ENCODE peak calls at places on chromosomes 16 and 17, in four cellular contexts. One of them, this sample, is unnamed.

GRCh38 chr17:21186399-21187187 is 27.4 kb downstream of the TMEM11 start:
- DNase-seq in A549: no peak
- DNase-seq in K562: no peak
- DNase-seq in HepG2: no peak
- DNase-seq in this sample: no peak

GRCh38 chr16:68490829-68491575 is 42.7 kb upstream of the SMPD3 start:
- DNase-seq in K562: no peak
- DNase-seq in HepG2: no peak
- DNase-seq in A549: peak
- DNase-seq in this sample: no peak

GRCh38 chr16:27164280-27164837 is 39.0 kb upstream of the KDM8 start:
- DNase-seq in A549: no peak
- DNase-seq in HepG2: no peak
- DNase-seq in K562: no peak
- DNase-seq in this sample: no peak

GRCh38 chr16:89775223-89775622 is 41.2 kb downstream of the FANCA start:
- DNase-seq in HepG2: no peak
- DNase-seq in K562: no peak
- DNase-seq in A549: no peak
- DNase-seq in this sample: no peak

GRCh38 chr16:30602595-30603277 is 7.5 kb downstream of the ZNF689 start:
- DNase-seq in K562: no peak
- DNase-seq in HepG2: no peak
- DNase-seq in A549: no peak
- DNase-seq in this sample: no peak

GRCh38 chr17:38800237-38800760 is 943 bp upstream of the PIP4K2B start:
- DNase-seq in K562: no peak
- DNase-seq in HepG2: no peak
- DNase-seq in A549: no peak
- DNase-seq in this sample: no peak

GRCh38 chr16:80323808-80324195 is 217.0 kb upstream of the DYNLRB2 start:
- DNase-seq in HepG2: no peak
- DNase-seq in A549: no peak
- DNase-seq in K562: no peak
- DNase-seq in this sample: no peak

GRCh38 chr17:61848247-61848646 is 15.1 kb downstream of the BRIP1 start:
- DNase-seq in K562: no peak
- DNase-seq in HepG2: no peak
- DNase-seq in A549: no peak
- DNase-seq in this sample: no peak

GRCh38 chr17:27319536-27320221 is 25.8 kb downstream of the WSB1 start:
- DNase-seq in A549: no peak
- DNase-seq in HepG2: no peak
- DNase-seq in K562: no peak
- DNase-seq in this sample: peak

GRCh38 chr16:3578610-3579551 is 1.7 kb upstream of the NLRC3 start:
- DNase-seq in A549: no peak
- DNase-seq in HepG2: no peak
- DNase-seq in K562: peak
- DNase-seq in this sample: no peak

GRCh38 chr16:71954699-71955195 is 45.5 kb downstream of the PKD1L3 start:
- DNase-seq in HepG2: no peak
- DNase-seq in A549: no peak
- DNase-seq in K562: no peak
- DNase-seq in this sample: no peak

GRCh38 chr16:57939872-57940224 is 31.1 kb downstream of the CNGB1 start:
- DNase-seq in A549: no peak
- DNase-seq in K562: no peak
- DNase-seq in HepG2: no peak
- DNase-seq in this sample: no peak

GRCh38 chr16:69941251-69942098 is 9.7 kb upstream of the CLEC18A start:
- DNase-seq in HepG2: no peak
- DNase-seq in A549: no peak
- DNase-seq in K562: no peak
- DNase-seq in this sample: no peak

GRCh38 chr16:27972500-27972899 is 91.0 kb downstream of the GSG1L start:
- DNase-seq in A549: peak
- DNase-seq in K562: peak
- DNase-seq in HepG2: peak
- DNase-seq in this sample: no peak

GRCh38 chr17:66945451-66945850 is 19.1 kb upstream of the CACNG4 start:
- DNase-seq in HepG2: no peak
- DNase-seq in K562: no peak
- DNase-seq in A549: no peak
- DNase-seq in this sample: no peak

GRCh38 chr17:40313660-40314556 is 4.9 kb downstream of the RARA start:
- DNase-seq in K562: no peak
- DNase-seq in HepG2: no peak
- DNase-seq in A549: no peak
- DNase-seq in this sample: no peak

GRCh38 chr16:11252482-11252931 is 3.5 kb downstream of the SOCS1 start:
- DNase-seq in K562: no peak
- DNase-seq in A549: no peak
- DNase-seq in HepG2: no peak
- DNase-seq in this sample: no peak

GRCh38 chr17:17289091-17289490 is 8.0 kb upstream of the COPS3 start:
- DNase-seq in A549: no peak
- DNase-seq in HepG2: no peak
- DNase-seq in K562: no peak
- DNase-seq in this sample: no peak

GRCh38 chr17:11144358-11145233 is 96.4 kb upstream of the SHISA6 start:
- DNase-seq in A549: peak
- DNase-seq in K562: peak
- DNase-seq in HepG2: peak
- DNase-seq in this sample: peak
- TF ChIP-seq RNF2 in A549: no peak
- TF ChIP-seq RNF2 in K562: no peak
- TF ChIP-seq RNF2 in HepG2: no peak
- TF ChIP-seq RNF2 in this sample: no peak

DNA sequence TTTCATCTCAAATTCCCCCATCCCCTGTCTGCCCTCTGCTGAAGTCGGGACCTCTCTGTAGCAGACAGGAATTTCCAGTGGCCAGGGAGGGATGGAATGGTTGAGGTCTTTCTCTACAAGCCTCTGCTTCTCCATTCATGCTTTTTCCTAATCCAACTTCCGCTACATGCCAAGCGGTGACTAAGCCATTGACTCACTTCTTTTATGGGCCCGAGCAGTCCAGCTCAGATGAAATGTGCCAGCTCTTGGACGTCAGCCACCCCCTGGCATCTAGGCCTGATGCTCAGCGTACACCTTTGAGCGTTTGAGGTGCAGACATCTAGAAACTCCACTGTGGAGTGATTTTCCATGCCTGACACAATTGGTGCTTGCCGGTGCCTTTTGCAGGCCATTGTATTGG is 40.7 kb upstream of the GPR139 start:
- DNase-seq in A549: peak
- DNase-seq in K562: no peak
- DNase-seq in HepG2: no peak
- DNase-seq in this sample: no peak
- TF ChIP-seq RNF2 in A549: no peak
- TF ChIP-seq RNF2 in K562: no peak
- TF ChIP-seq RNF2 in HepG2: no peak
- TF ChIP-seq RNF2 in this sample: no peak

GRCh38 chr17:65696739-65697394 is 135.4 kb upstream of the AXIN2 start:
- DNase-seq in K562: no peak
- DNase-seq in HepG2: no peak
- DNase-seq in A549: no peak
- DNase-seq in this sample: no peak
- TF ChIP-seq RNF2 in K562: no peak
- TF ChIP-seq RNF2 in HepG2: no peak
- TF ChIP-seq RNF2 in A549: no peak
- TF ChIP-seq RNF2 in this sample: no peak

GRCh38 chr16:87690911-87691685 is 74.7 kb downstream of the KLHDC4 start:
- DNase-seq in HepG2: no peak
- DNase-seq in A549: no peak
- DNase-seq in K562: no peak
- DNase-seq in this sample: no peak

GRCh38 chr16:87689956-87690465 is 75.8 kb downstream of the KLHDC4 start:
- DNase-seq in A549: no peak
- DNase-seq in HepG2: no peak
- DNase-seq in K562: no peak
- DNase-seq in this sample: no peak

GRCh38 chr16:87687571-87687910 is 78.2 kb downstream of the KLHDC4 start:
- DNase-seq in A549: no peak
- DNase-seq in HepG2: no peak
- DNase-seq in K562: no peak
- DNase-seq in this sample: no peak

GRCh38 chr16:87687998-87688529 is 77.7 kb downstream of the KLHDC4 start:
- DNase-seq in K562: no peak
- DNase-seq in A549: no peak
- DNase-seq in HepG2: no peak
- DNase-seq in this sample: no peak

DNA sequence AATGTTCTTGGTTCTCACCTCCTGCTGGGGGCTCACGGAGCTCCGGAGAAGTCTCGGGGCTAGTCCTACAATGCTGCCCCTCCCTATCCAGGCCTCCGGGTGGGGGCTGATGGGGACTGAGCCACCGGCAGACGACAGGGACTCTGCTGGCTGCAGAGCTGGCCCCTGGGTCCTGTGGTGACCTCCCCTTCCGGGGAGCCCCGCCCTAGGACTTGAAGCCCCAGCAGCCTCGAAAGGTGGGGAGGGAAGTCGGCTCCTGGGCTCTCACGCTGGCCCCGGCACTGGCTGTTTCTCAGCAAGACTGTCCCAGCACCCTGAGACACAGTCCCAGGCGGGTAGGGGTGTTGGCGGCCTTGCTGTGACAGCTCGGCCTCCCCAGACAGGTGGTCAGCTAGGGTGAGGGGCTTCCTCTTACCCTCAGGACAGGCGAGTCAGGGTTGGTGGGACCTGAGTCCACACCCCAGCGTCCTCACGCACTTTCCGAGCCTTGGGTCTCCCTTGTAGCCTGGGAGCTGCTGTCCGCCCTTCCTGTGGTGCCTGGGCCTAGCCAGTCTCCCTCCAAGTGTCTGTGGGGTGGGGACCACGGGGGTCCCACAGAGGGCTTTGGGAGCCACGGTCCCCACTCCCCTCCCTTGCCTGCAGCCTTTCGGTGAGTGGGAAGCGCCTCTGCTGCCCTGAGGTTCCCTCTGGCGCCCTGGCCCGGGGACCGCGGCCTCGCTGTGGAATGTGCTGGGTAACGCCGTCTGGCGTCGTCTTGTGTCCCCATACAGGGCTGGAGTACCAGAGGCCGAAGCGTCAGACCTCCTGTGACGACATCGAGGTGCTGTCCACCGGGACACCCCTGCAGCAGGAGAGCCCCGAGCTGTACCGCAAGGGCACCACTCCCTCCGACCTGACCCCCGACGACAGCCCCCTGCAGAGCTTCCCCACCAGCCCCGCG is 76.6 kb downstream of the KLHDC4 start:
- DNase-seq in K562: peak
- DNase-seq in HepG2: no peak
- DNase-seq in A549: no peak
- DNase-seq in this sample: no peak
- TF ChIP-seq RNF2 in K562: no peak
- TF ChIP-seq RNF2 in HepG2: no peak
- TF ChIP-seq RNF2 in A549: no peak
- TF ChIP-seq RNF2 in this sample: no peak

DNA sequence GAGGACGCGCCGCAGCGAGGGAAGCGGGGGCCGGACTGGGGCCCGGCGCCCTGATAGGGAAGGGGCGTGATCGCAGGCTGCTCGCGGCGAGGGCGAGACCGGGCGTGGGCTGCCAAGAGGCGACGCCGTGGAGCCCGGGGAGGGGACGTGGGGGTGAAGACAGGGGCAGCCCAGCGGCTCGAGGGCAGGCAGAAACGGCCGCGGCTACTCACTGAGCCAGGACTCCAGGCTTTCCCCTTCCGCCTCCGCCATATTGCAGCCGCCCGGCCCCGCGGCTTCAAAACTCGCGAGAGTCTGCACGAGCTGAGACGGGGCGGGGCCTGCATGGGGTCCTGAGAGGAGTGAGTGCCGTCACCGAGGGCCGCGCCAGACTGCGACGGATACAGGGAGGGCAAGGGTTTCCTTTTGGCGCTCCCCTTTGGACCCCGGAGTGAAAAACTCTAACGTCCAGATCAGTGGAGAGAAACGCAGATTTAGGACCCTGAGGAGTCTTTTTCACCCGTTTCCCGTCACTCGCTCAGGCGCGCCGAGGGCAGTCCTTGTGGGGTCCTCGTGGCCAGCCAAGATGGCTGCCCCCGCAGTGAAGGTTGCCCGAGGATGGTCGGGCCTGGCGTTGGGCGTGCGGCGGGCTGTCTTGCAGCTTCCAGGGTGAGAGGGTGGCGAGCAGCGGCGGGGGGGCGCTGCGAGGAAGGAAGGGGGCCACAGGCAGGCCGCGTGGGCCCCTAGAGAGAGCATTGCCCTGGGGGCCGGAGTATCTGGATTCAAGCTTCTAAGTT is at the start of the genes GGA3 and MRPS7:
- DNase-seq in HepG2: peak
- DNase-seq in A549: peak
- DNase-seq in K562: peak
- DNase-seq in this sample: no peak
- TF ChIP-seq RNF2 in HepG2: peak
- TF ChIP-seq RNF2 in A549: no peak
- TF ChIP-seq RNF2 in K562: no peak
- TF ChIP-seq RNF2 in this sample: no peak

GRCh38 chr17:44204453-44204882 is 4.8 kb upstream of the ATXN7L3 start:
- DNase-seq in A549: no peak
- DNase-seq in HepG2: no peak
- DNase-seq in K562: no peak
- DNase-seq in this sample: no peak

GRCh38 chr17:44199553-44200477 is at the start of gene ATXN7L3:
- DNase-seq in K562: peak
- DNase-seq in HepG2: peak
- DNase-seq in A549: peak
- DNase-seq in this sample: peak

GRCh38 chr17:44203731-44204452 is 4.2 kb upstream of the ATXN7L3 start:
- DNase-seq in K562: peak
- DNase-seq in A549: peak
- DNase-seq in HepG2: peak
- DNase-seq in this sample: no peak

GRCh38 chr17:44200478-44201155 is 933 bp upstream of the ATXN7L3 start:
- DNase-seq in HepG2: peak
- DNase-seq in A549: no peak
- DNase-seq in K562: no peak
- DNase-seq in this sample: no peak

GRCh38 chr17:44202756-44203155 is 3.1 kb upstream of the ATXN7L3 start:
- DNase-seq in K562: no peak
- DNase-seq in HepG2: no peak
- DNase-seq in A549: no peak
- DNase-seq in this sample: no peak
- TF ChIP-seq RNF2 in K562: no peak
- TF ChIP-seq RNF2 in HepG2: no peak
- TF ChIP-seq RNF2 in A549: no peak
- TF ChIP-seq RNF2 in this sample: no peak

GRCh38 chr16:67145746-67146145 is 5.1 kb downstream of the B3GNT9 start:
- DNase-seq in K562: no peak
- DNase-seq in HepG2: no peak
- DNase-seq in A549: no peak
- DNase-seq in this sample: no peak

GRCh38 chr16:67147437-67148140 is 3.2 kb downstream of the B3GNT9 start:
- DNase-seq in HepG2: no peak
- DNase-seq in A549: no peak
- DNase-seq in K562: no peak
- DNase-seq in this sample: no peak

GRCh38 chr16:67144943-67145342 is 5.9 kb downstream of the B3GNT9 start:
- DNase-seq in HepG2: no peak
- DNase-seq in A549: no peak
- DNase-seq in K562: no peak
- DNase-seq in this sample: no peak

GRCh38 chr16:67148221-67148620 is 2.6 kb downstream of the B3GNT9 start:
- DNase-seq in HepG2: no peak
- DNase-seq in K562: no peak
- DNase-seq in A549: no peak
- DNase-seq in this sample: no peak

GRCh38 chr16:67146523-67147357 is 4.1 kb downstream of the B3GNT9 start:
- DNase-seq in HepG2: no peak
- DNase-seq in K562: no peak
- DNase-seq in A549: no peak
- DNase-seq in this sample: no peak
- TF ChIP-seq RNF2 in HepG2: no peak
- TF ChIP-seq RNF2 in K562: no peak
- TF ChIP-seq RNF2 in A549: no peak
- TF ChIP-seq RNF2 in this sample: no peak